ENCODE peak calls at places on chromosomes 3 and 15, in seven cellular contexts. One of them, this sample, is unnamed.

GRCh38 chr15:90181781-90182180 is 19.3 kb upstream of the SEMA4B start:
- DNase-seq in SJSA1: no peak
- DNase-seq in CD8-positive, alpha-beta T cell: no peak
- DNase-seq in CD4-positive, alpha-beta memory T cell: no peak
- DNase-seq in choroid plexus epithelial cell: no peak
- DNase-seq in GM12865: no peak
- DNase-seq in psoas muscle: no peak
- DNase-seq in this sample: no peak

GRCh38 chr15:74511583-74511982 is 29.4 kb upstream of the ARID3B start:
- DNase-seq in psoas muscle: no peak
- DNase-seq in choroid plexus epithelial cell: no peak
- DNase-seq in SJSA1: no peak
- DNase-seq in CD8-positive, alpha-beta T cell: no peak
- DNase-seq in GM12865: no peak
- DNase-seq in CD4-positive, alpha-beta memory T cell: no peak
- DNase-seq in this sample: no peak

GRCh38 chr15:37032091-37032775 is 68.1 kb downstream of the MEIS2 start:
- DNase-seq in psoas muscle: no peak
- DNase-seq in SJSA1: peak; percentile 4
- DNase-seq in choroid plexus epithelial cell: no peak
- DNase-seq in CD4-positive, alpha-beta memory T cell: no peak
- DNase-seq in GM12865: no peak
- DNase-seq in CD8-positive, alpha-beta T cell: no peak
- DNase-seq in this sample: no peak

GRCh38 chr3:165233521-165234195 is 37.5 kb upstream of the SLITRK3 start:
- DNase-seq in GM12865: no peak
- DNase-seq in choroid plexus epithelial cell: peak; percentile 15
- DNase-seq in CD8-positive, alpha-beta T cell: no peak
- DNase-seq in psoas muscle: no peak
- DNase-seq in CD4-positive, alpha-beta memory T cell: no peak
- DNase-seq in SJSA1: no peak
- DNase-seq in this sample: no peak

GRCh38 chr15:30917013-30917412 is 13.3 kb downstream of the FAN1 start:
- DNase-seq in CD8-positive, alpha-beta T cell: no peak
- DNase-seq in psoas muscle: no peak
- DNase-seq in SJSA1: no peak
- DNase-seq in GM12865: no peak
- DNase-seq in CD4-positive, alpha-beta memory T cell: no peak
- DNase-seq in choroid plexus epithelial cell: no peak
- DNase-seq in this sample: no peak

GRCh38 chr3:52397676-52398399 is 47.1 kb downstream of the SEMA3G start:
- DNase-seq in SJSA1: no peak
- DNase-seq in GM12865: no peak
- DNase-seq in choroid plexus epithelial cell: no peak
- DNase-seq in psoas muscle: peak; percentile 10
- DNase-seq in CD8-positive, alpha-beta T cell: no peak
- DNase-seq in CD4-positive, alpha-beta memory T cell: no peak
- DNase-seq in this sample: no peak

GRCh38 chr3:113185436-113185835 is 25.9 kb upstream of the BOC start:
- DNase-seq in psoas muscle: no peak
- DNase-seq in CD8-positive, alpha-beta T cell: no peak
- DNase-seq in SJSA1: no peak
- DNase-seq in choroid plexus epithelial cell: peak; percentile 18
- DNase-seq in GM12865: no peak
- DNase-seq in CD4-positive, alpha-beta memory T cell: no peak
- DNase-seq in this sample: no peak

GRCh38 chr15:35306361-35306981 is 221.4 kb upstream of the NANOGP8 start:
- DNase-seq in CD4-positive, alpha-beta memory T cell: no peak
- DNase-seq in GM12865: peak; percentile 12
- DNase-seq in CD8-positive, alpha-beta T cell: no peak
- DNase-seq in SJSA1: peak; percentile 15
- DNase-seq in choroid plexus epithelial cell: peak; percentile 59
- DNase-seq in psoas muscle: no peak
- DNase-seq in this sample: no peak

GRCh38 chr15:33780011-33780768 is 188.1 kb upstream of the CHRM5 start:
- DNase-seq in CD4-positive, alpha-beta memory T cell: no peak
- DNase-seq in choroid plexus epithelial cell: no peak
- DNase-seq in CD8-positive, alpha-beta T cell: no peak
- DNase-seq in GM12865: peak; percentile 46
- DNase-seq in psoas muscle: no peak
- DNase-seq in SJSA1: no peak
- DNase-seq in this sample: peak; percentile 1

GRCh38 chr3:28575748-28576589 is 227.3 kb upstream of the AZI2 start:
- DNase-seq in CD8-positive, alpha-beta T cell: no peak
- DNase-seq in psoas muscle: peak; percentile 49
- DNase-seq in SJSA1: peak; percentile 28
- DNase-seq in choroid plexus epithelial cell: no peak
- DNase-seq in CD4-positive, alpha-beta memory T cell: no peak
- DNase-seq in GM12865: no peak
- DNase-seq in this sample: no peak

GRCh38 chr3:33980252-33980651 is 181.8 kb downstream of the PDCD6IP start:
- DNase-seq in SJSA1: peak; percentile 26
- DNase-seq in CD4-positive, alpha-beta memory T cell: no peak
- DNase-seq in choroid plexus epithelial cell: peak; percentile 86
- DNase-seq in psoas muscle: no peak
- DNase-seq in CD8-positive, alpha-beta T cell: no peak
- DNase-seq in GM12865: peak; percentile 14
- DNase-seq in this sample: no peak

GRCh38 chr3:117314441-117314840 is 604.9 kb downstream of the TUSC7 start:
- DNase-seq in psoas muscle: no peak
- DNase-seq in CD8-positive, alpha-beta T cell: no peak
- DNase-seq in GM12865: no peak
- DNase-seq in SJSA1: no peak
- DNase-seq in CD4-positive, alpha-beta memory T cell: no peak
- DNase-seq in choroid plexus epithelial cell: no peak
- DNase-seq in this sample: no peak

GRCh38 chr3:171646357-171647133 is 163.7 kb downstream of the PLD1 start:
- DNase-seq in SJSA1: peak; percentile 37
- DNase-seq in GM12865: peak; percentile 65
- DNase-seq in CD8-positive, alpha-beta T cell: no peak
- DNase-seq in choroid plexus epithelial cell: peak; percentile 86
- DNase-seq in CD4-positive, alpha-beta memory T cell: peak; percentile 5
- DNase-seq in psoas muscle: no peak
- DNase-seq in this sample: peak; percentile 24

GRCh38 chr3:51343918-51344687 is 41.0 kb upstream of the MANF start:
- DNase-seq in GM12865: no peak
- DNase-seq in SJSA1: peak; percentile 58
- DNase-seq in choroid plexus epithelial cell: peak; percentile 85
- DNase-seq in psoas muscle: peak; percentile 27
- DNase-seq in CD4-positive, alpha-beta memory T cell: no peak
- DNase-seq in CD8-positive, alpha-beta T cell: no peak
- DNase-seq in this sample: no peak

GRCh38 chr3:179652467-179653105 is at the start of gene USP13:
- DNase-seq in GM12865: peak; percentile 81
- DNase-seq in SJSA1: peak; percentile 64
- DNase-seq in psoas muscle: peak; percentile 69
- DNase-seq in CD4-positive, alpha-beta memory T cell: peak; percentile 70
- DNase-seq in choroid plexus epithelial cell: peak; percentile 88
- DNase-seq in CD8-positive, alpha-beta T cell: peak; percentile 33
- DNase-seq in this sample: peak; percentile 53

GRCh38 chr3:52402101-52402521 is 42.8 kb downstream of the SEMA3G start:
- DNase-seq in SJSA1: no peak
- DNase-seq in psoas muscle: no peak
- DNase-seq in CD4-positive, alpha-beta memory T cell: no peak
- DNase-seq in GM12865: no peak
- DNase-seq in CD8-positive, alpha-beta T cell: no peak
- DNase-seq in choroid plexus epithelial cell: no peak
- DNase-seq in this sample: no peak

GRCh38 chr3:126413693-126414080 is 19.0 kb downstream of the CFAP100 start:
- DNase-seq in SJSA1: no peak
- DNase-seq in GM12865: no peak
- DNase-seq in psoas muscle: no peak
- DNase-seq in CD4-positive, alpha-beta memory T cell: no peak
- DNase-seq in CD8-positive, alpha-beta T cell: no peak
- DNase-seq in choroid plexus epithelial cell: no peak
- DNase-seq in this sample: no peak

GRCh38 chr15:84023636-84024035 is 211.9 kb upstream of the GOLGA6L4 start:
- DNase-seq in CD4-positive, alpha-beta memory T cell: no peak
- DNase-seq in GM12865: peak; percentile 62
- DNase-seq in choroid plexus epithelial cell: peak; percentile 63
- DNase-seq in psoas muscle: no peak
- DNase-seq in SJSA1: no peak
- DNase-seq in CD8-positive, alpha-beta T cell: no peak
- DNase-seq in this sample: peak; percentile 15

GRCh38 chr3:123084738-123085237 is 18.0 kb downstream of the PDIA5 start:
- DNase-seq in SJSA1: no peak
- DNase-seq in CD4-positive, alpha-beta memory T cell: no peak
- DNase-seq in psoas muscle: no peak
- DNase-seq in choroid plexus epithelial cell: peak; percentile 37
- DNase-seq in GM12865: no peak
- DNase-seq in CD8-positive, alpha-beta T cell: no peak
- DNase-seq in this sample: no peak

GRCh38 chr3:71926242-71926560 is 141.3 kb upstream of the PROK2 start:
- DNase-seq in CD8-positive, alpha-beta T cell: no peak
- DNase-seq in psoas muscle: no peak
- DNase-seq in SJSA1: no peak
- DNase-seq in CD4-positive, alpha-beta memory T cell: peak; percentile 4
- DNase-seq in choroid plexus epithelial cell: peak; percentile 47
- DNase-seq in GM12865: peak; percentile 69
- DNase-seq in this sample: no peak

GRCh38 chr3:149375164-149375823 is 2.2 kb downstream of the TM4SF1 start:
- DNase-seq in CD4-positive, alpha-beta memory T cell: no peak
- DNase-seq in choroid plexus epithelial cell: no peak
- DNase-seq in psoas muscle: no peak
- DNase-seq in SJSA1: peak; percentile 11
- DNase-seq in CD8-positive, alpha-beta T cell: no peak
- DNase-seq in GM12865: no peak
- DNase-seq in this sample: no peak

GRCh38 chr15:53658827-53659226 is 100.6 kb downstream of the WDR72 start:
- DNase-seq in choroid plexus epithelial cell: no peak
- DNase-seq in CD4-positive, alpha-beta memory T cell: no peak
- DNase-seq in GM12865: no peak
- DNase-seq in psoas muscle: no peak
- DNase-seq in SJSA1: no peak
- DNase-seq in CD8-positive, alpha-beta T cell: no peak
- DNase-seq in this sample: no peak

GRCh38 chr15:73601449-73602425 is 31.5 kb downstream of the NPTN start:
- DNase-seq in psoas muscle: peak; percentile 22
- DNase-seq in choroid plexus epithelial cell: peak; percentile 66
- DNase-seq in GM12865: no peak
- DNase-seq in SJSA1: peak; percentile 10
- DNase-seq in CD8-positive, alpha-beta T cell: no peak
- DNase-seq in CD4-positive, alpha-beta memory T cell: no peak
- DNase-seq in this sample: no peak

GRCh38 chr3:72044231-72044935 is 259.4 kb upstream of the PROK2 start:
- DNase-seq in CD8-positive, alpha-beta T cell: no peak
- DNase-seq in SJSA1: peak; percentile 43
- DNase-seq in choroid plexus epithelial cell: peak; percentile 45
- DNase-seq in GM12865: no peak
- DNase-seq in CD4-positive, alpha-beta memory T cell: no peak
- DNase-seq in psoas muscle: no peak
- DNase-seq in this sample: no peak

GRCh38 chr3:14363976-14364375 is 38.4 kb upstream of the SLC6A6 start:
- DNase-seq in psoas muscle: no peak
- DNase-seq in GM12865: no peak
- DNase-seq in CD8-positive, alpha-beta T cell: no peak
- DNase-seq in SJSA1: peak; percentile 65
- DNase-seq in CD4-positive, alpha-beta memory T cell: no peak
- DNase-seq in choroid plexus epithelial cell: peak; percentile 64
- DNase-seq in this sample: no peak

GRCh38 chr15:80773122-80773551 is 6.0 kb upstream of the CEMIP start:
- DNase-seq in psoas muscle: no peak
- DNase-seq in SJSA1: peak; percentile 10
- DNase-seq in GM12865: no peak
- DNase-seq in choroid plexus epithelial cell: peak; percentile 98
- DNase-seq in CD8-positive, alpha-beta T cell: no peak
- DNase-seq in CD4-positive, alpha-beta memory T cell: no peak
- DNase-seq in this sample: no peak

GRCh38 chr15:39587291-39587909 is 6.5 kb downstream of the THBS1 start:
- DNase-seq in choroid plexus epithelial cell: no peak
- DNase-seq in psoas muscle: no peak
- DNase-seq in CD8-positive, alpha-beta T cell: no peak
- DNase-seq in CD4-positive, alpha-beta memory T cell: no peak
- DNase-seq in SJSA1: no peak
- DNase-seq in GM12865: no peak
- DNase-seq in this sample: no peak

GRCh38 chr15:94467034-94467433 is 235.7 kb downstream of the MCTP2 start:
- DNase-seq in GM12865: no peak
- DNase-seq in CD4-positive, alpha-beta memory T cell: no peak
- DNase-seq in SJSA1: no peak
- DNase-seq in choroid plexus epithelial cell: no peak
- DNase-seq in CD8-positive, alpha-beta T cell: no peak
- DNase-seq in psoas muscle: no peak
- DNase-seq in this sample: no peak

GRCh38 chr3:45226206-45226915 is at the start of gene TMEM158:
- DNase-seq in CD4-positive, alpha-beta memory T cell: peak; percentile 54
- DNase-seq in GM12865: peak; percentile 60
- DNase-seq in SJSA1: peak; percentile 15
- DNase-seq in CD8-positive, alpha-beta T cell: peak; percentile 66
- DNase-seq in psoas muscle: peak; percentile 87
- DNase-seq in choroid plexus epithelial cell: peak; percentile 61
- DNase-seq in this sample: no peak

GRCh38 chr15:67685008-67685599 is 140.2 kb upstream of the SKOR1 start:
- DNase-seq in CD4-positive, alpha-beta memory T cell: peak; percentile 5
- DNase-seq in SJSA1: peak; percentile 26
- DNase-seq in choroid plexus epithelial cell: peak; percentile 58
- DNase-seq in psoas muscle: no peak
- DNase-seq in GM12865: peak; percentile 25
- DNase-seq in CD8-positive, alpha-beta T cell: no peak
- DNase-seq in this sample: no peak
- H3K4me3 ChIP-seq in CD4-positive, alpha-beta memory T cell: no peak overlapping the region
- H3K4me3 ChIP-seq in SJSA1: no peak overlapping the region
- H3K4me3 ChIP-seq in choroid plexus epithelial cell: no peak overlapping the region
- H3K4me3 ChIP-seq in psoas muscle: no peak overlapping the region
- H3K4me3 ChIP-seq in GM12865: no peak overlapping the region
- H3K4me3 ChIP-seq in CD8-positive, alpha-beta T cell: no peak overlapping the region
- H3K4me3 ChIP-seq in this sample: no peak overlapping the region

DNA sequence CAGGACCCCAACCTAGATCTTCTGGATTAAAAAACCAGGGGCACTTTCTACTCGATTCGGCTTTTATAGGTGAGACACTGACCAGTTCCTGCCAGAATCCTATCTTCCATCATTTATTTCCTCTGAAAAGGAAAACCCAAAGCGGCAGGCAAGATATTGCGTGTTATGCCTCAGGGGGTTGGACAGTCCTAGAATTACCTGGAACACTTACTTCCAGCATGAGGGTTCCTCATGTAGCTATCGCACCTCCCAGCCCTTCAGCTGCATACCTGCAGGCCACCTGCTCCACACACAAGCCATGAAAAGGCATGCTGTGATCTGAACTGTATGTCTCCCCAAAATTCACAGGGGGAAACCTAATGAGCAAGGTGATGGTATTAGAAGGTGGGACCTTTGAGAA is 58.3 kb upstream of the DLG1 start:
- DNase-seq in choroid plexus epithelial cell: no peak
- DNase-seq in CD8-positive, alpha-beta T cell: no peak
- DNase-seq in SJSA1: no peak
- DNase-seq in GM12865: no peak
- DNase-seq in CD4-positive, alpha-beta memory T cell: no peak
- DNase-seq in psoas muscle: no peak
- DNase-seq in this sample: no peak
- H3K4me3 ChIP-seq in choroid plexus epithelial cell: no peak overlapping the region
- H3K4me3 ChIP-seq in CD8-positive, alpha-beta T cell: no peak overlapping the region
- H3K4me3 ChIP-seq in SJSA1: peak overlapping the region; percentile 20
- H3K4me3 ChIP-seq in GM12865: no peak overlapping the region
- H3K4me3 ChIP-seq in CD4-positive, alpha-beta memory T cell: no peak overlapping the region
- H3K4me3 ChIP-seq in psoas muscle: peak overlapping the region; percentile 42
- H3K4me3 ChIP-seq in this sample: no peak overlapping the region

GRCh38 chr3:67059443-67059842 is 61.3 kb downstream of the KBTBD8 start:
- DNase-seq in SJSA1: no peak
- DNase-seq in CD8-positive, alpha-beta T cell: no peak
- DNase-seq in choroid plexus epithelial cell: no peak
- DNase-seq in CD4-positive, alpha-beta memory T cell: no peak
- DNase-seq in psoas muscle: no peak
- DNase-seq in GM12865: no peak
- DNase-seq in this sample: no peak
- H3K4me3 ChIP-seq in SJSA1: no peak overlapping the region
- H3K4me3 ChIP-seq in CD8-positive, alpha-beta T cell: no peak overlapping the region
- H3K4me3 ChIP-seq in choroid plexus epithelial cell: no peak overlapping the region
- H3K4me3 ChIP-seq in CD4-positive, alpha-beta memory T cell: no peak overlapping the region
- H3K4me3 ChIP-seq in psoas muscle: no peak overlapping the region
- H3K4me3 ChIP-seq in GM12865: no peak overlapping the region
- H3K4me3 ChIP-seq in this sample: no peak overlapping the region

GRCh38 chr3:18717588-18717987 is 292.4 kb upstream of the SATB1 start:
- DNase-seq in CD8-positive, alpha-beta T cell: no peak
- DNase-seq in GM12865: no peak
- DNase-seq in psoas muscle: no peak
- DNase-seq in choroid plexus epithelial cell: no peak
- DNase-seq in CD4-positive, alpha-beta memory T cell: no peak
- DNase-seq in SJSA1: no peak
- DNase-seq in this sample: no peak
- H3K4me3 ChIP-seq in CD8-positive, alpha-beta T cell: no peak overlapping the region
- H3K4me3 ChIP-seq in GM12865: no peak overlapping the region
- H3K4me3 ChIP-seq in psoas muscle: no peak overlapping the region
- H3K4me3 ChIP-seq in choroid plexus epithelial cell: no peak overlapping the region
- H3K4me3 ChIP-seq in CD4-positive, alpha-beta memory T cell: no peak overlapping the region
- H3K4me3 ChIP-seq in SJSA1: no peak overlapping the region
- H3K4me3 ChIP-seq in this sample: no peak overlapping the region